ENCODE peak calls at places on chromosomes 1 and 21, in five cellular contexts. J, P, O, K and H are unnamed samples.
A peak's percentile ranks its signal among the peaks of the same experiment; 100 is the strongest.

GRCh38 chr1:214280386-214281029 is 451 bp upstream of the SMYD2 start:
- DNase-seq in J (no peak), P (no peak), O (peak; percentile 37), K (peak; percentile 75), H (no peak)

GRCh38 chr1:14972107-14972506 is 181.4 kb upstream of the TMEM51 start:
- DNase-seq in J (no peak), P (no peak), O (no peak), K (no peak), H (no peak)

GRCh38 chr1:150268342-150268705 is 492 bp downstream of the APH1A start:
- DNase-seq in J (peak; percentile 39), P (peak; percentile 28), O (no peak), K (peak; percentile 57), H (peak; percentile 65)

GRCh38 chr1:170881268-170882265 is 53.8 kb upstream of the MROH9 start:
- DNase-seq in J (no peak), P (no peak), O (peak; percentile 42), K (no peak), H (no peak)

GRCh38 chr1:54850737-54851136 is 36.3 kb downstream of the DHCR24 start:
- DNase-seq in J (no peak), P (no peak), O (peak; percentile 99), K (no peak), H (no peak)

GRCh38 chr21:31156169-31156568 is 117.9 kb upstream of the KRTAP19-8 start:
- DNase-seq in J (no peak), P (no peak), O (no peak), K (no peak), H (no peak)

GRCh38 chr1:208243851-208244583 is at the start of gene PLXNA2:
- DNase-seq in J (peak; percentile 66), P (peak; percentile 47), O (peak; percentile 52), K (peak; percentile 95), H (peak; percentile 90)

GRCh38 chr1:180848191-180848590 is 64.5 kb upstream of the KIAA1614 start:
- DNase-seq in J (no peak), P (no peak), O (no peak), K (no peak), H (no peak)

GRCh38 chr1:44670751-44671640 is 3.3 kb downstream of the TMEM53 start:
- DNase-seq in J (no peak), P (no peak), O (no peak), K (peak; percentile 43), H (no peak)
- TF ChIP-seq CTCF in J (no peak), P (no peak), O (no peak), K (no peak), H (no peak)

GRCh38 chr1:201025571-201026002 is 2.1 kb upstream of the KIF21B start:
- DNase-seq in J (no peak), P (no peak), O (peak; percentile 79), K (no peak), H (no peak)
- TF ChIP-seq CTCF in J (no peak), P (no peak), O (peak; percentile 25), K (no peak), H (peak; percentile 38)

GRCh38 chr1:202159534-202160371 is 649 bp downstream of the PTPN7 start:
- DNase-seq in J (no peak), P (no peak), O (no peak), K (peak; percentile 88), H (no peak)
- TF ChIP-seq CTCF in J (no peak), P (no peak), O (no peak), K (no peak), H (no peak)

GRCh38 chr1:46606255-46606965 is 2.3 kb upstream of the MKNK1 start:
- DNase-seq in J (no peak), P (no peak), O (peak; percentile 25), K (no peak), H (no peak)

GRCh38 chr1:46605242-46605641 is 1.2 kb upstream of the MKNK1 start:
- DNase-seq in J (no peak), P (no peak), O (no peak), K (peak; percentile 62), H (no peak)

GRCh38 chr1:46603481-46603857 is 599 bp downstream of the MKNK1 start:
- DNase-seq in J (no peak), P (no peak), O (no peak), K (no peak), H (no peak)

GRCh38 chr1:46601257-46602007 is 2.6 kb downstream of the MKNK1 start:
- DNase-seq in J (no peak), P (no peak), O (no peak), K (no peak), H (no peak)

DNA sequence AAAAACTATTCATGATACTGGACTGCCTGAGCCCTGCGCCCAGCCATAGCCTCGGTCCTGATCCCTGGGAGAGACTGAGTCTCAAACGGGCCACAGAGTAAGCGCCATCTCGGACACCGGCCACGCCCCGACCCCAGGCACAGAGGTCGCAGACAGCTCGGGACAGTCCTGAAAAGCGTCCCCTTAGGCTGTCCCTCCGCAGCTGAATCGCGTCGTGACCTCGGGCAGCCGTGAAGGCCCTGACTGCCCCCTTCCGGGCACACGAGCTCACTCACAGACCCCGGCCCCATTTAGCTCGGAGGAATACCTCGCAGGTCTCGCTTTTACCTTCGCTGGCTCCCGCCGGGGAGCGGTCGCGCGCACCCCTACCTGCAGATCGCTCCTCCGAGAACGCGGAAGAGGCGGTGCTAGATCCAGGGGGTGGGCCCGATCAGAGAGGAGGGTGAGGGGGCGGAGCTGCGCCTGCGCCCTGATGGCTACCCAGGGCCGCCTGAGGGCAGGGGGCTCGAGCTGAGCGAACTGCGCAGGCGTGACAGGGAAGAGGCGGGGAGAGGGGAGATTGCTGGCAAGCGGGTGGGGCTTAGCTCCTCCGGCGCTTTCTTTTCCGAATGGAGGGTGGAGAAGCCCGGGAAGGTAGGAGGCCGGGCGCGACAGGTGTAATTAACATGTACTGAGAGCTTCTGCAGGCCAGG is at the start of gene MKNK1:
- DNase-seq in J (peak; percentile 94), P (peak; percentile 99), O (peak; percentile 90), K (peak; percentile 99), H (peak; percentile 92)
- TF ChIP-seq CTCF in J (no peak), P (no peak), O (peak; percentile 16), K (no peak), H (no peak)

GRCh38 chr1:38783659-38784229 is 75.8 kb downstream of the RRAGC start:
- DNase-seq in J (no peak), P (no peak), O (no peak), K (no peak), H (no peak)
- TF ChIP-seq CTCF in J (no peak), P (no peak), O (no peak), K (no peak), H (no peak)

DNA sequence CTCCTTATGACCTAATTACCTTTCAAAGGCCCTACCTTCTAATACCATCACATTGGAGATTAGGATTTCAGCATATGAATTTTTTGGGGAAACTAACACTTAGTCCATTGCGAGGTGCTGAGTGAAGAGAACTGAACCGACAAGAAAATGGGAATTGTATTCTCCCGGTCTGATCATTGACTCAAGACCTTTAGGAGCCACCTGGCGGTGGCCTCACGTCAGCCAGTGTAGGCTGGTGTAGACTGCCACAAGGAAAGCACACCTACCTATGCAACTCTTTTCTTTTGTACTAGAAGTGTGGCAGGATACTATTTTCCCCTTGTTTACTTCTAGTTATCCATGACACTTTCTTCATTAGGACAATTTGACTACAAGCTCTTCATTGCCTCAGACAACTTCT is 333.5 kb upstream of the B3GALT2 start:
- DNase-seq in J (no peak), P (no peak), O (no peak), K (no peak), H (no peak)
- TF ChIP-seq CTCF in J (no peak), P (no peak), O (no peak), K (no peak), H (no peak)

GRCh38 chr1:70142120-70142519 is 63.3 kb downstream of the LRRC40 start:
- DNase-seq in J (no peak), P (no peak), O (peak; percentile 45), K (no peak), H (no peak)
- TF ChIP-seq CTCF in J (no peak), P (no peak), O (peak; percentile 43), K (no peak), H (no peak)

DNA sequence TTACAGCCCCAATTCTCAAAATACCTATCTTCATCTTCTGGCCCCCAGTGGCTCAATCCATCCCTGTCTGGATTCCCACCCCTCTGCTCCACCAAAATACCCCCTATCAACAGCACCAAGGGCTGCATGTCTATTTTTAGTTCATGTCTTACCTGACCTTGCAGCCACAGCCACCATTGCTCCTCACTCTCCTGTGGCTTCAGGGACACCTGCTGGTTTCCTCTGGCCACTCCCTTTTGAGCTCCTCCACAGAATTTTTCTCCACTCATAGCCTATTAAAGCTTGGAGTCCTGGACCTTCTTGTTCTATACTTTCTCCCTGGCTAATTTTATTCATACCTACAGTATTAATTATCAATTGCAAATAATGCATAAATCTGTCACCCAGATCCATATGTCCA is 125.3 kb upstream of the NGF start:
- DNase-seq in J (no peak), P (no peak), O (no peak), K (no peak), H (no peak)
- TF ChIP-seq CTCF in J (no peak), P (no peak), O (peak; percentile 19), K (no peak), H (no peak)

GRCh38 chr1:222579316-222579715 is 10.4 kb downstream of the TAF1A start:
- DNase-seq in J (no peak), P (no peak), O (no peak), K (no peak), H (no peak)
- TF ChIP-seq CTCF in J (no peak), P (no peak), O (no peak), K (no peak), H (no peak)

GRCh38 chr1:7663451-7664146 is 107.5 kb upstream of the VAMP3 start:
- DNase-seq in J (no peak), P (no peak), O (no peak), K (no peak), H (no peak)
- TF ChIP-seq CTCF in J (no peak), P (no peak), O (no peak), K (no peak), H (no peak)